ENCODE peak calls at places on chromosome 4, in four cellular contexts. One of them, this sample, is unnamed. For H3K4me1, the result is how much of the 10 kb centered on the place peaks cover.

GRCh38 chr4:63937961-63938360 is 471.3 kb downstream of the TECRL start:
- DNase-seq in GM12878: no peak
- DNase-seq in HepG2: no peak
- DNase-seq in H1: no peak
- DNase-seq in this sample: no peak

GRCh38 chr4:91754716-91755115 is 549.0 kb upstream of the GRID2 start:
- DNase-seq in GM12878: no peak
- DNase-seq in HepG2: no peak
- DNase-seq in H1: no peak
- DNase-seq in this sample: no peak

GRCh38 chr4:122710434-122711308 is 21.8 kb upstream of the BBS12 start:
- DNase-seq in GM12878: no peak
- DNase-seq in HepG2: no peak
- DNase-seq in H1: no peak
- DNase-seq in this sample: no peak

GRCh38 chr4:153852501-153852900 is 63.6 kb upstream of the SFRP2 start:
- DNase-seq in GM12878: no peak
- DNase-seq in HepG2: no peak
- DNase-seq in H1: no peak
- DNase-seq in this sample: no peak

GRCh38 chr4:102420563-102421221 is 75.4 kb upstream of the SLC39A8 start:
- DNase-seq in GM12878: no peak
- DNase-seq in HepG2: peak
- DNase-seq in H1: no peak
- DNase-seq in this sample: no peak

GRCh38 chr4:52870225-52870624 is 8.1 kb downstream of the RASL11B start:
- DNase-seq in GM12878: no peak
- DNase-seq in HepG2: no peak
- DNase-seq in H1: no peak
- DNase-seq in this sample: no peak

GRCh38 chr4:177461606-177462005 is 19.4 kb upstream of the AGA start:
- DNase-seq in GM12878: no peak
- DNase-seq in HepG2: no peak
- DNase-seq in H1: no peak
- DNase-seq in this sample: no peak

GRCh38 chr4:26238782-26239647 is 81.8 kb upstream of the RBPJ start:
- DNase-seq in GM12878: no peak
- DNase-seq in HepG2: peak
- DNase-seq in H1: no peak
- DNase-seq in this sample: no peak

GRCh38 chr4:23058113-23058512 is 365.4 kb downstream of the GBA3 start:
- DNase-seq in GM12878: no peak
- DNase-seq in HepG2: no peak
- DNase-seq in H1: no peak
- DNase-seq in this sample: no peak

GRCh38 chr4:158722291-158722916 is 792 bp downstream of the PPID start:
- DNase-seq in GM12878: peak
- DNase-seq in HepG2: peak
- DNase-seq in H1: no peak
- DNase-seq in this sample: no peak

GRCh38 chr4:41921476-41921875 is 13.8 kb upstream of the TMEM33 start:
- DNase-seq in GM12878: no peak
- DNase-seq in HepG2: no peak
- DNase-seq in H1: no peak
- DNase-seq in this sample: peak

GRCh38 chr4:133403913-133404312 is 254.8 kb downstream of the PCDH10 start:
- DNase-seq in GM12878: no peak
- DNase-seq in HepG2: no peak
- DNase-seq in H1: no peak
- DNase-seq in this sample: no peak

GRCh38 chr4:3572363-3572762 is 40.1 kb upstream of the LRPAP1 start:
- DNase-seq in GM12878: no peak
- DNase-seq in HepG2: no peak
- DNase-seq in H1: no peak
- DNase-seq in this sample: no peak

GRCh38 chr4:86630629-86631028 is 36.5 kb downstream of the PTPN13 start:
- DNase-seq in GM12878: no peak
- DNase-seq in HepG2: no peak
- DNase-seq in H1: no peak
- DNase-seq in this sample: no peak

GRCh38 chr4:82629238-82630000 is 67.6 kb upstream of the TMEM150C start:
- DNase-seq in GM12878: no peak
- DNase-seq in HepG2: no peak
- DNase-seq in H1: no peak
- DNase-seq in this sample: peak

GRCh38 chr4:39541987-39542632 is 14.9 kb upstream of the UGDH start:
- DNase-seq in GM12878: no peak
- DNase-seq in HepG2: no peak
- DNase-seq in H1: no peak
- DNase-seq in this sample: no peak

GRCh38 chr4:96912731-96913130 is 1072.8 kb downstream of the PDHA2 start:
- DNase-seq in GM12878: no peak
- DNase-seq in HepG2: no peak
- DNase-seq in H1: no peak
- DNase-seq in this sample: no peak

GRCh38 chr4:21898101-21898500 is 50.5 kb downstream of the KCNIP4 start:
- DNase-seq in GM12878: no peak
- DNase-seq in HepG2: no peak
- DNase-seq in H1: no peak
- DNase-seq in this sample: no peak

GRCh38 chr4:156512622-156513021 is 459.0 kb downstream of the PDGFC start:
- DNase-seq in GM12878: no peak
- DNase-seq in HepG2: no peak
- DNase-seq in H1: no peak
- DNase-seq in this sample: no peak

GRCh38 chr4:3745886-3746656 is 20.1 kb upstream of the ADRA2C start:
- DNase-seq in GM12878: no peak
- DNase-seq in HepG2: no peak
- DNase-seq in H1: no peak
- DNase-seq in this sample: no peak

GRCh38 chr4:25702848-25703247 is 47.2 kb downstream of the SLC34A2 start:
- DNase-seq in GM12878: no peak
- DNase-seq in HepG2: no peak
- DNase-seq in H1: no peak
- DNase-seq in this sample: no peak

GRCh38 chr4:32440391-32440790 is 1720.2 kb downstream of the PCDH7 start:
- DNase-seq in GM12878: no peak
- DNase-seq in HepG2: no peak
- DNase-seq in H1: no peak
- DNase-seq in this sample: no peak

GRCh38 chr4:137129471-137130244 is 402.6 kb downstream of the PCDH18 start:
- DNase-seq in GM12878: no peak
- DNase-seq in HepG2: no peak
- DNase-seq in H1: no peak
- DNase-seq in this sample: no peak

GRCh38 chr4:118193421-118193820 is 159.1 kb downstream of the NDST3 start:
- DNase-seq in GM12878: no peak
- DNase-seq in HepG2: no peak
- DNase-seq in H1: no peak
- DNase-seq in this sample: no peak

GRCh38 chr4:80221161-80221560 is 23.9 kb downstream of the PRDM8 start:
- DNase-seq in GM12878: no peak
- DNase-seq in HepG2: no peak
- DNase-seq in H1: no peak
- DNase-seq in this sample: no peak

GRCh38 chr4:26074672-26075071 is 160.7 kb downstream of the SMIM20 start:
- DNase-seq in GM12878: peak
- DNase-seq in HepG2: no peak
- DNase-seq in H1: no peak
- DNase-seq in this sample: no peak

GRCh38 chr4:84956014-84956413 is 10.5 kb downstream of the WDFY3 start:
- DNase-seq in GM12878: no peak
- DNase-seq in HepG2: no peak
- DNase-seq in H1: no peak
- DNase-seq in this sample: no peak

GRCh38 chr4:3661989-3662388 is 104.2 kb upstream of the ADRA2C start:
- DNase-seq in GM12878: no peak
- DNase-seq in HepG2: no peak
- DNase-seq in H1: no peak
- DNase-seq in this sample: no peak

GRCh38 chr4:62429297-62429696 is 1229.2 kb downstream of the ADGRL3 start:
- DNase-seq in GM12878: no peak
- DNase-seq in HepG2: no peak
- DNase-seq in H1: no peak
- DNase-seq in this sample: no peak

GRCh38 chr4:62434921-62435320 is 1234.8 kb downstream of the ADGRL3 start:
- DNase-seq in GM12878: no peak
- DNase-seq in HepG2: no peak
- DNase-seq in H1: no peak
- DNase-seq in this sample: no peak

DNA sequence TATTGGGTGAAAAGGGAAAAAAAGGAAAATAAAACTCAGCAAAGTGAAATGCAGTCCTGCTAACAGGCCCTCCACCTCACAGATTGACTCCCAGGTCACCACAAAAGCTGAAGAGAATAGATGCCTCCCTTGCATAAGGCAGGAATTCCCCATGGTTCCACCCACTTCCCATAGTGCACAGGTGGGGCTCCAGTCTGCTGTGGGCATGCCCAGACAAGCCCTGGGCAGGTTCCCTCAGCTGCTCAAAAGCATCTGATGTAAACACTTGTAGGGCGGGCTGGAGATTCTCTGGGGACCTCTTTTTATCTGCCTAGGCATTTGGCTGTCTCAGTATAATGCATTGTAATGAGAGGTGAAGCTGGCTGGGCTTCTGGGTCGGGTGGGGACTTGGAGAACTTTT is 1231.4 kb downstream of the ADGRL3 start:
- DNase-seq in GM12878: no peak
- DNase-seq in HepG2: no peak
- DNase-seq in H1: no peak
- DNase-seq in this sample: no peak
- TF ChIP-seq SUZ12 in GM12878: no peak
- TF ChIP-seq SUZ12 in HepG2: no peak
- TF ChIP-seq SUZ12 in H1: no peak
- TF ChIP-seq SUZ12 in this sample: no peak

GRCh38 chr4:77187231-77187630 is 30.2 kb downstream of the CCNG2 start:
- DNase-seq in GM12878: no peak
- DNase-seq in HepG2: no peak
- DNase-seq in H1: no peak
- DNase-seq in this sample: no peak

GRCh38 chr4:77184018-77184417 is 27.0 kb downstream of the CCNG2 start:
- DNase-seq in GM12878: no peak
- DNase-seq in HepG2: no peak
- DNase-seq in H1: no peak
- DNase-seq in this sample: no peak

GRCh38 chr4:77184961-77185360 is 28.0 kb downstream of the CCNG2 start:
- DNase-seq in GM12878: no peak
- DNase-seq in HepG2: no peak
- DNase-seq in H1: no peak
- DNase-seq in this sample: no peak

GRCh38 chr4:77188498-77189187 is 31.6 kb downstream of the CCNG2 start:
- DNase-seq in GM12878: no peak
- DNase-seq in HepG2: no peak
- DNase-seq in H1: no peak
- DNase-seq in this sample: no peak

DNA sequence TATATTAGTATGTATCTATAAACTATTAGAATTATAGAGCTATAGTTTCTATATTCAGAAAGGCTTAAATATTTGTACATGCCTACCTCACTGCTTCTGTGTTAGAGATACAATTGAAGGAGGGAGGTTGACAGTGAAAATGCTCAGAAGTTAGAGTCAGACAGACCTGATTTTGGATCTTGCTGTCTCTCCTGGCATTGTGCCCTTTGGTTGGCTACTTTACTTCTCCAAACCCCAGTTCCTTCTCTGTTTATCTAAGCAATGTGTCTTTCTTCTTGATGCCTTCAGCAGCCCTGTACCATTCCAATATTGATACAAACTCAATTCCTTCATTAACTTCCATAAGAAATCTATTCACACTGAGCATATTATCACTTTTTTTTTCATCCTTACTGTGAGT is 28.7 kb downstream of the CCNG2 start:
- DNase-seq in GM12878: no peak
- DNase-seq in HepG2: no peak
- DNase-seq in H1: no peak
- DNase-seq in this sample: no peak
- H3K4me1 ChIP-seq in GM12878: under half
- H3K4me1 ChIP-seq in HepG2: under half
- H3K4me1 ChIP-seq in H1: under half
- H3K4me1 ChIP-seq in this sample: under half

GRCh38 chr4:70992354-70992753 is 1.1 kb upstream of the DCK start:
- DNase-seq in GM12878: no peak
- DNase-seq in HepG2: no peak
- DNase-seq in H1: no peak
- DNase-seq in this sample: no peak
- H3K4me3 ChIP-seq in GM12878: peak
- H3K4me3 ChIP-seq in HepG2: peak
- H3K4me3 ChIP-seq in H1: no peak
- H3K4me3 ChIP-seq in this sample: no peak

GRCh38 chr4:70365479-70365878 is 4.9 kb downstream of the SMR3A start:
- DNase-seq in GM12878: no peak
- DNase-seq in HepG2: peak
- DNase-seq in H1: no peak
- DNase-seq in this sample: no peak
- TF ChIP-seq SUZ12 in GM12878: no peak
- TF ChIP-seq SUZ12 in HepG2: no peak
- TF ChIP-seq SUZ12 in H1: no peak
- TF ChIP-seq SUZ12 in this sample: no peak